ENCODE peak calls at places on chromosomes 5 and 9, in seven cellular contexts. V, O, G, A, H, D and M are unnamed samples. For H3K9me2 and H3K4me1, the result is how much of the 10 kb centered on the place peaks cover.

GRCh38 chr9:116580853-116581252 is 106.3 kb upstream of the TRIM32 start:
- DNase-seq in V (no peak), O (no peak), G (no peak), A (no peak), H (no peak), D (no peak), M (no peak)

GRCh38 chr5:42855386-42855785 is 43.7 kb upstream of the SELENOP start:
- DNase-seq in V (no peak), O (no peak), G (no peak), A (no peak), H (no peak), D (no peak), M (no peak)

GRCh38 chr5:11324521-11325289 is 563.7 kb upstream of the DAP start:
- DNase-seq in V (no peak), O (no peak), G (no peak), A (no peak), H (no peak), D (peak), M (no peak)

GRCh38 chr5:154058055-154059038 is 19.6 kb downstream of the MFAP3 start:
- DNase-seq in V (no peak), O (no peak), G (no peak), A (no peak), H (peak), D (no peak), M (peak)

GRCh38 chr5:168756517-168757391 is 177.6 kb upstream of the PANK3 start:
- DNase-seq in V (no peak), O (no peak), G (peak), A (peak), H (no peak), D (no peak), M (no peak)

GRCh38 chr9:79020266-79020665 is 551.5 kb upstream of the TLE4 start:
- DNase-seq in V (no peak), O (no peak), G (no peak), A (no peak), H (no peak), D (no peak), M (no peak)

GRCh38 chr5:66538531-66538930 is 57.7 kb upstream of the MAST4 start:
- DNase-seq in V (peak), O (no peak), G (no peak), A (no peak), H (no peak), D (no peak), M (no peak)

GRCh38 chr5:130546216-130546615 is 618.8 kb downstream of the HINT1 start:
- DNase-seq in V (no peak), O (peak), G (no peak), A (no peak), H (no peak), D (no peak), M (no peak)

GRCh38 chr5:164868761-164869160 is 1363.3 kb downstream of the MAT2B start:
- DNase-seq in V (no peak), O (no peak), G (no peak), A (no peak), H (no peak), D (no peak), M (no peak)

GRCh38 chr9:68507098-68507795 is 33.4 kb downstream of the TMEM252 start:
- DNase-seq in V (peak), O (peak), G (peak), A (peak), H (peak), D (peak), M (peak)

GRCh38 chr5:177389368-177390169 is 5.3 kb downstream of the SLC34A1 start:
- DNase-seq in V (peak), O (peak), G (no peak), A (no peak), H (peak), D (peak), M (peak)

GRCh38 chr9:13970018-13970417 is 343.9 kb downstream of the NFIB start:
- DNase-seq in V (no peak), O (no peak), G (no peak), A (no peak), H (no peak), D (no peak), M (no peak)

GRCh38 chr9:16613605-16614004 is 256.9 kb downstream of the BNC2 start:
- DNase-seq in V (no peak), O (no peak), G (no peak), A (no peak), H (no peak), D (no peak), M (no peak)

GRCh38 chr9:137705906-137706305 is 87.1 kb downstream of the EHMT1 start:
- DNase-seq in V (no peak), O (no peak), G (no peak), A (peak), H (no peak), D (no peak), M (no peak)

GRCh38 chr5:134267366-134268018 is 41.6 kb upstream of the PPP2CA start:
- DNase-seq in V (peak), O (peak), G (no peak), A (no peak), H (no peak), D (no peak), M (no peak)

GRCh38 chr9:119029876-119030275 is 339.4 kb downstream of the BRINP1 start:
- DNase-seq in V (no peak), O (no peak), G (no peak), A (no peak), H (no peak), D (no peak), M (no peak)

GRCh38 chr5:151072234-151073025 is 8.4 kb downstream of the TNIP1 start:
- DNase-seq in V (peak), O (peak), G (no peak), A (no peak), H (no peak), D (peak), M (no peak)

GRCh38 chr5:177426566-177427210 is at the start of gene GRK6:
- DNase-seq in V (peak), O (peak), G (peak), A (peak), H (no peak), D (peak), M (peak)

GRCh38 chr5:165325201-165325600 is 1819.8 kb downstream of the MAT2B start:
- DNase-seq in V (no peak), O (peak), G (no peak), A (no peak), H (no peak), D (no peak), M (no peak)

GRCh38 chr5:122097391-122097790 is 19.3 kb upstream of the LOX start:
- DNase-seq in V (no peak), O (no peak), G (no peak), A (no peak), H (no peak), D (no peak), M (no peak)

GRCh38 chr5:7754997-7755596 is 95.8 kb downstream of the CFAP90 start:
- DNase-seq in V (peak), O (peak), G (peak), A (peak), H (peak), D (peak), M (peak)

GRCh38 chr9:134556531-134557068 is 85.0 kb upstream of the COL5A1 start:
- DNase-seq in V (peak), O (no peak), G (no peak), A (no peak), H (no peak), D (peak), M (no peak)

GRCh38 chr5:160045004-160045403 is 36.1 kb downstream of the TTC1 start:
- DNase-seq in V (no peak), O (no peak), G (no peak), A (peak), H (no peak), D (no peak), M (no peak)

GRCh38 chr9:92147030-92147853 is 32.0 kb upstream of the SPTLC1 start:
- DNase-seq in V (peak), O (peak), G (no peak), A (peak), H (peak), D (peak), M (no peak)

GRCh38 chr5:133142782-133143181 is 91.0 kb downstream of the HSPA4 start:
- DNase-seq in V (no peak), O (no peak), G (no peak), A (no peak), H (no peak), D (no peak), M (no peak)

GRCh38 chr9:135858491-135859185 is 48.7 kb downstream of the CAMSAP1 start:
- DNase-seq in V (peak), O (peak), G (no peak), A (no peak), H (no peak), D (no peak), M (no peak)

GRCh38 chr5:128014578-128014977 is 69.0 kb upstream of the SLC12A2 start:
- DNase-seq in V (no peak), O (no peak), G (no peak), A (no peak), H (no peak), D (no peak), M (no peak)

GRCh38 chr5:112643339-112643971 is 94.2 kb upstream of the APC start:
- DNase-seq in V (no peak), O (no peak), G (no peak), A (no peak), H (no peak), D (no peak), M (no peak)

GRCh38 chr9:36897476-36897875 is 136.6 kb downstream of the PAX5 start:
- DNase-seq in V (no peak), O (no peak), G (no peak), A (no peak), H (no peak), D (no peak), M (no peak)

GRCh38 chr9:113228130-113228665 is 6.9 kb downstream of the SLC31A1 start:
- DNase-seq in V (no peak), O (no peak), G (no peak), A (no peak), H (no peak), D (peak), M (peak)

GRCh38 chr9:86470326-86470725 is 116.1 kb upstream of the TUT7 start:
- DNase-seq in V (peak), O (no peak), G (no peak), A (no peak), H (no peak), D (no peak), M (no peak)

GRCh38 chr5:28403846-28404245 is 1365.5 kb upstream of the CDH9 start:
- DNase-seq in V (no peak), O (peak), G (no peak), A (peak), H (no peak), D (no peak), M (no peak)

GRCh38 chr5:74483001-74483400 is 157.5 kb downstream of the ENC1 start:
- DNase-seq in V (no peak), O (no peak), G (no peak), A (peak), H (no peak), D (no peak), M (no peak)

GRCh38 chr5:12023614-12024241 is 119.5 kb upstream of the CTNND2 start:
- DNase-seq in V (peak), O (peak), G (peak), A (peak), H (no peak), D (peak), M (peak)

GRCh38 chr5:179368016-179368805 is 22.9 kb upstream of the ADAMTS2 start:
- DNase-seq in V (no peak), O (no peak), G (no peak), A (no peak), H (no peak), D (no peak), M (no peak)

GRCh38 chr9:4137234-4137633 is 162.6 kb downstream of the GLIS3 start:
- DNase-seq in V (peak), O (peak), G (no peak), A (peak), H (peak), D (peak), M (no peak)

GRCh38 chr5:14463629-14464028 is 118.0 kb upstream of the OTULINL start:
- DNase-seq in V (peak), O (peak), G (no peak), A (no peak), H (no peak), D (peak), M (no peak)

DNA sequence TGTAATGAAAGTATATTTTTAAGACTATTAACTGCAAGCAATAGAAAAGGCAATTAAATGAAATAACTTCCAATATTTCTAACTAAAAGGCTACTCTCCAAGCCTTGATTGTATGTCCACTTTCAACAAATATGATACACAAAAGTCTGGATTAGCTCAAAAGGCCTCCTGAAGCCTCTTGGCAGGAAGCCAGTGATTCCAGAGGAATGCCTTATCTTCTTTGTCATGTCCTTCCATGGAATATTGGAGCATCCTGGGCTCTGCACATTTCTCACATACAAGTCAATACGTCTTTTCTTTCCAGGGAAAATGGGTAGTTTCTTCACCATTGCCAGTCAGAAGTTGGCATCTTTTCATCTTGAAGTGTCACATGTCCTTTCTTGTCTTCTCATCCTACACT is 357.8 kb downstream of the KDM4C start:
- DNase-seq in V (no peak), O (no peak), G (no peak), A (no peak), H (no peak), D (no peak), M (no peak)
- H2AFZ ChIP-seq in V (no peak), O (no peak), G (no peak), A (no peak), H (no peak), D (no peak), M (no peak)

DNA sequence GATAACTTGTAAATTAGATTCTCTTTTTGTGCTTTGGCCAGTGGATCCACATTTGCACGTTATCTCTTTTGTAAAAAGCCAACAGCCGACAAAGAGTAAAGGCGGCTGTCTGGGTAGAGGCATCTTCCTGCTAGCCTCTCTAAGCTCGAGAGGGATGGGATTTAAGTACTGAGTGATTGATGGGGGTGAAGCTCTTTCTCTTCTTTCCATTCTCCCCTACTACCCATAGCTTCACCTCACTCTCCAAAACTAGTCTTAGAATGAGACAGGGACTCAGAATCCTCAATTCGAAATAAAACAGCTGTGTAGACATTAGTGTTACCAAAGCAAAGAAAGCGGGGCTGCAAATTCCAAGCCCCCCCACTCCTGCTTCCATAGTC is 3.5 kb downstream of the PBX3 start:
- DNase-seq in V (peak), O (no peak), G (peak), A (peak), H (no peak), D (no peak), M (no peak)
- H3K9me2 ChIP-seq in V (under half), O (under half), G (under half), A (under half), H (under half), D (under half), M (under half)

DNA sequence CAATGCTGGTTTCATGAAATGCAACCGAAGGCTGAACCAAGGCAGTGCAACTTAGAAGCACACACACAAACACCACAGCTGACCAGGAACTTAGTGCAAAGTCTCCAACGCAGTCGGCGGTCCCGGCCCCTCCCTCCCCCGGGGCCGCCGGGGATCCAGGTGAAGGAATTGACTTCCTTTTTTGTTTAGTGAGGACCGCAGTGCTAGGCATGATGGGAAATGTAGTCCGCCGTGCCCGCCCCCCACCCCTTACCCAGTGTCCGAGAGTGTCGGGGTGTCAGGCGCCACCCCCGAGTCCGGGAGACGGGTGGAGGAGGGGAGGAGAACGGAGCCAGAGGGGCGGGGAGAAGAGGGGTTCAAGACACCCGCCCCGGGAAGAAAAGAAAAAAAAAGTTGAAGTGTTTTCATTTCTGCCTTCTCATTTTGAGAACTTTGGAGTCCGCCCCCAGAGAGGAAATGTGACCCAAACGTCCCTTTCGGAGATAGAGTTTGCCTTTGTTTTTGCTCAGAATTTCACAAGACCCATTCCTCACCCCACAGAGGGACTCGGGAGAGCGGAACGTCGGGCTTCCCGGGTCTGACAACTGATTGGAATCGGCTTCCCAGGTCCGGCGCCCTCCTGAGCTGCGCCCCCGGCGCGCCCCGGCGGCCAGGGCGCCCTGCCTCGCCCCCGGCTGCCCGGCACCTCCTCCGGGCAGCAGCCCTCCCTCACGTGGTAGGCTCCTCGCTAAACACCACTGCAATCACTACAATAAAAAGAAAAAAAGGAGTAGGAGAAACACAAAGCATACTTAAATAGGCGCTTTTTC is 2.0 kb downstream of the IER5L start:
- DNase-seq in V (peak), O (peak), G (peak), A (peak), H (peak), D (peak), M (peak)
- H3K4me1 ChIP-seq in V (under half), O (under half), G (under half), A (under half), H (half or more), D (under half), M (under half)

DNA sequence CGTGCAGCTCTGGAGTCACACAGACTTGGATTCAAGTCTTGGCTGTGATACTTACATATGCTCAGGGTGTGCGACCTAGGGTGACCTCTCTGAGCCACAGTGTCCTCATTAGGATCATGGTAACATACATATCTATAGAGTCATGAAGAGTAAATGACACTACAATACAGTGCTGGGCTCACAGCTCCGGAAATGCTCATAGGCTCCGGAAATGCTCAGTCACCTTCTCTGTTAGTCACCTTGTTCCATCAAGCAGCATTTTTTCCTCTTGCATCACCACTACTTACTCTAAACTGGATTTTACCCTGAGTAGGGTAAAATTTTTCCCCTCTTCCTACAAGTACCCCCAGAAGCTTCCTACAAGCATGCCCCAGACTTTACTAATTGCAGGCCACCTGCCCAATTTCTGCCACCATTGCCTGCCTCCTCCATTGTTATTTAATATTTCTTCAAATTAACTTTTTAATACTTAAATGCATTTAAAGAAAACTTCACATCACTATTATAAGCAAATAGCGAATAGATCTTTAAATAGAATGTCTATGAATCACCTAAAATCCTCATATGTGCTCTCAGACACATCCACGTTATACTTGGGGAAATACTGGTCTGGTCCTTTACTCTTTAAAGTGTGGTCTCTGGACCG is 147.6 kb upstream of the SPRY4 start:
- DNase-seq in V (peak), O (peak), G (no peak), A (no peak), H (peak), D (peak), M (no peak)
- H2AFZ ChIP-seq in V (peak), O (no peak), G (peak), A (no peak), H (no peak), D (no peak), M (no peak)

GRCh38 chr9:132409828-132410528 is at the start of gene CFAP77:
- DNase-seq in V (peak), O (peak), G (peak), A (peak), H (peak), D (peak), M (peak)

GRCh38 chr9:132406554-132407122 is at the start of gene TTF1:
- DNase-seq in V (peak), O (peak), G (peak), A (peak), H (peak), D (peak), M (peak)

GRCh38 chr9:132408521-132408920 is 1.5 kb upstream of the CFAP77 start:
- DNase-seq in V (no peak), O (no peak), G (no peak), A (no peak), H (no peak), D (peak), M (no peak)

GRCh38 chr9:132404228-132404881 is 2.3 kb downstream of the TTF1 start:
- DNase-seq in V (no peak), O (no peak), G (no peak), A (no peak), H (no peak), D (no peak), M (no peak)

GRCh38 chr9:132407196-132407595 is 556 bp upstream of the TTF1 start:
- DNase-seq in V (no peak), O (no peak), G (no peak), A (no peak), H (no peak), D (no peak), M (no peak)
- H3K9me2 ChIP-seq in V (under half), O (under half), G (under half), A (under half), H (under half), D (under half), M (under half)